ENCODE peak calls at places on chromosomes 11 and 22, in five cellular contexts. Q is psoas muscle, L is SHP77, T is SW 1271, C is HFFc6. Z is an unnamed sample.
A peak's percentile ranks its signal among the peaks of the same experiment; 100 is the strongest.

GRCh38 chr22:36772451-36772850 is 3.5 kb downstream of the IFT27 start:
- DNase-seq in Q (no peak), L (no peak), T (no peak), C (no peak), Z (no peak)

GRCh38 chr11:2211113-2211971 is 39.7 kb upstream of the TH start:
- DNase-seq in Q (peak; percentile 36), L (peak; percentile 65), T (no peak), C (no peak), Z (no peak)

GRCh38 chr11:92227233-92227593 is 2.6 kb downstream of the FAT3 start:
- DNase-seq in Q (no peak), L (peak; percentile 50), T (no peak), C (no peak), Z (no peak)

GRCh38 chr22:46362934-46363515 is 27.5 kb downstream of the TRMU start:
- DNase-seq in Q (peak; percentile 42), L (no peak), T (no peak), C (no peak), Z (no peak)

GRCh38 chr11:69013009-69013951 is at the start of gene MRGPRF:
- DNase-seq in Q (peak; percentile 94), L (no peak), T (peak; percentile 11), C (peak; percentile 84), Z (no peak)

GRCh38 chr22:32994921-32995320 is 63.3 kb downstream of the SYN3 start:
- DNase-seq in Q (no peak), L (no peak), T (no peak), C (no peak), Z (no peak)

GRCh38 chr22:44823396-44823795 is 71.0 kb downstream of the ARHGAP8 start:
- DNase-seq in Q (no peak), L (no peak), T (no peak), C (no peak), Z (no peak)

GRCh38 chr11:85718991-85719807 is 33.2 kb upstream of the CCDC89 start:
- DNase-seq in Q (peak; percentile 61), L (no peak), T (peak; percentile 99), C (peak; percentile 99), Z (peak; percentile 89)

GRCh38 chr22:19480173-19480568 is 451 bp downstream of the CDC45 start:
- DNase-seq in Q (no peak), L (no peak), T (no peak), C (no peak), Z (no peak)

Z was measured in COLO829.